ENCODE peak calls at places on chromosomes 16 and 17, in six cellular contexts. C is putamen; R is activated effector memory CD4-positive, alpha-beta T cell treated with anti-CD3 and anti-CD28 coated beads, Interleukin-2, amount 50 U/mL, for 16 hours; W is HT1080; G is ovary; H is sigmoid colon. O is an unnamed sample.

GRCh38 chr16:29900102-29900887 is at the start of gene ASPHD1:
- DNase-seq in W (peak; percentile 89), G (peak; percentile 87), H (peak; percentile 77), C (peak; percentile 94), R (peak; percentile 86), O (peak; percentile 92)

GRCh38 chr16:72877374-72878028 is 170.4 kb downstream of the ZFHX3 start:
- DNase-seq in H (no peak), G (no peak), R (no peak), W (peak; percentile 98), C (no peak), O (no peak)

GRCh38 chr17:14922421-14922820 is 342.7 kb downstream of the PMP22 start:
- DNase-seq in R (no peak), W (no peak), G (no peak), H (no peak), C (peak; percentile 15), O (no peak)

GRCh38 chr17:64326420-64327054 is 63.5 kb upstream of the TEX2 start:
- DNase-seq in C (no peak), G (peak; percentile 47), R (no peak), W (peak; percentile 78), H (peak; percentile 81), O (peak; percentile 91)

GRCh38 chr17:17564323-17564722 is 27.2 kb downstream of the PEMT start:
- DNase-seq in W (no peak), C (no peak), G (no peak), H (no peak), R (no peak), O (no peak)

GRCh38 chr17:14940946-14941280 is 324.2 kb downstream of the PMP22 start:
- DNase-seq in H (no peak), W (no peak), G (no peak), C (no peak), R (no peak), O (no peak)

GRCh38 chr16:19005561-19006445 is 22.1 kb downstream of the TMC7 start:
- DNase-seq in W (peak; percentile 100), G (no peak), R (no peak), C (peak; percentile 95), H (no peak), O (no peak)

GRCh38 chr16:27977966-27978365 is 85.5 kb downstream of the GSG1L start:
- DNase-seq in W (no peak), G (no peak), H (peak; percentile 13), C (no peak), R (peak; percentile 38), O (peak; percentile 85)

GRCh38 chr16:54846761-54847160 is 83.9 kb upstream of the IRX5 start:
- DNase-seq in R (no peak), G (no peak), H (no peak), W (peak; percentile 8), C (no peak), O (no peak)

GRCh38 chr16:88471575-88471974 is 18.5 kb downstream of the ZFPM1 start:
- DNase-seq in C (no peak), R (no peak), H (no peak), W (no peak), G (no peak), O (no peak)

GRCh38 chr17:3039748-3040147 is 23.7 kb downstream of the OR1D5 start:
- DNase-seq in R (peak; percentile 52), G (no peak), H (no peak), C (no peak), W (no peak), O (no peak)

GRCh38 chr17:41666336-41666680 is 22.4 kb upstream of the EIF1 start:
- DNase-seq in C (peak; percentile 49), W (peak; percentile 61), R (peak; percentile 92), G (no peak), H (peak; percentile 75), O (no peak)

GRCh38 chr17:13544292-13544691 is 57.4 kb downstream of the HS3ST3A1 start:
- DNase-seq in G (peak; percentile 74), C (no peak), W (peak; percentile 99), H (peak; percentile 89), R (no peak), O (no peak)

GRCh38 chr17:45241315-45242011 is 19.8 kb downstream of the FMNL1 start:
- DNase-seq in R (no peak), C (peak; percentile 72), W (no peak), G (peak; percentile 59), H (no peak), O (no peak)